ENCODE peak calls at places on chromosomes 11 and 22, in six cellular contexts. Q is IMR-90, M is H9, W is neuronal stem cell, D is trophoblast cell, Y is H1. R is an unnamed sample.

GRCh38 chr11:133964946-133965632 is 8.3 kb upstream of the IGSF9B start:
- DNase-seq in Q (no peak), M (no peak), W (no peak), D (no peak), Y (no peak), R (no peak)

GRCh38 chr11:115217726-115218311 is 286.4 kb downstream of the CADM1 start:
- DNase-seq in Q (no peak), M (no peak), W (no peak), D (no peak), Y (no peak), R (no peak)

GRCh38 chr11:1150769-1151365 is 6.9 kb upstream of the MUC5AC start:
- DNase-seq in Q (peak; percentile 67), M (no peak), W (no peak), D (no peak), Y (no peak), R (no peak)

GRCh38 chr11:2586793-2587131 is 113.0 kb downstream of the KCNQ1OT1 start:
- DNase-seq in Q (no peak), M (peak; percentile 17), W (no peak), D (no peak), Y (no peak), R (no peak)

GRCh38 chr22:28369849-28370248 is 309.8 kb downstream of the TTC28 start:
- DNase-seq in Q (no peak), M (no peak), W (no peak), D (no peak), Y (no peak), R (no peak)

GRCh38 chr22:47626428-47627390 is 864.3 kb downstream of the TBC1D22A start:
- DNase-seq in Q (no peak), M (no peak), W (no peak), D (no peak), Y (no peak), R (no peak)

GRCh38 chr11:68329993-68330699 is 17.8 kb downstream of the LRP5 start:
- DNase-seq in Q (peak; percentile 53), M (no peak), W (no peak), D (peak; percentile 18), Y (no peak), R (no peak)

GRCh38 chr11:62394825-62395538 is 23.9 kb upstream of the SCGB1A1 start:
- DNase-seq in Q (peak; percentile 80), M (peak; percentile 83), W (peak; percentile 78), D (peak; percentile 27), Y (no peak), R (peak; percentile 86)

GRCh38 chr11:75938543-75938942 is 123.5 kb downstream of the UVRAG start:
- DNase-seq in Q (peak; percentile 45), M (no peak), W (no peak), D (no peak), Y (no peak), R (peak; percentile 53)

GRCh38 chr22:36965716-36966115 is 52.3 kb downstream of the CSF2RB start:
- DNase-seq in Q (no peak), M (no peak), W (no peak), D (no peak), Y (no peak), R (no peak)

GRCh38 chr11:134026655-134027343 is 42.1 kb upstream of the JAM3 start:
- DNase-seq in Q (no peak), M (peak; percentile 76), W (peak; percentile 70), D (no peak), Y (no peak), R (no peak)

GRCh38 chr22:49301398-49302149 is 526.1 kb downstream of the BRD1 start:
- DNase-seq in Q (no peak), M (peak; percentile 27), W (no peak), D (no peak), Y (no peak), R (no peak)

GRCh38 chr22:31102441-31103081 is 4.8 kb downstream of the SELENOM start:
- DNase-seq in Q (peak; percentile 98), M (no peak), W (no peak), D (peak; percentile 93), Y (no peak), R (peak; percentile 99)

GRCh38 chr11:73028621-73029020 is 113.5 kb downstream of the FCHSD2 start:
- DNase-seq in Q (no peak), M (no peak), W (no peak), D (peak; percentile 16), Y (no peak), R (no peak)

GRCh38 chr11:61851128-61851899 is 23.2 kb downstream of the FADS2 start:
- DNase-seq in Q (no peak), M (no peak), W (no peak), D (no peak), Y (no peak), R (no peak)

GRCh38 chr11:75492181-75492820 is 33.4 kb downstream of the GDPD5 start:
- DNase-seq in Q (peak; percentile 20), M (peak; percentile 75), W (no peak), D (no peak), Y (peak; percentile 21), R (no peak)

GRCh38 chr11:110903378-110903777 is 191.1 kb upstream of the ARHGAP20 start:
- DNase-seq in Q (no peak), M (no peak), W (no peak), D (no peak), Y (no peak), R (no peak)

GRCh38 chr11:110903830-110904229 is 191.6 kb upstream of the ARHGAP20 start:
- DNase-seq in Q (peak; percentile 75), M (no peak), W (no peak), D (no peak), Y (no peak), R (peak; percentile 6)

GRCh38 chr11:110900426-110900825 is 188.2 kb upstream of the ARHGAP20 start:
- DNase-seq in Q (no peak), M (no peak), W (no peak), D (no peak), Y (no peak), R (no peak)

GRCh38 chr11:110897035-110897434 is 184.8 kb upstream of the ARHGAP20 start:
- DNase-seq in Q (peak; percentile 80), M (no peak), W (no peak), D (no peak), Y (no peak), R (no peak)

DNA sequence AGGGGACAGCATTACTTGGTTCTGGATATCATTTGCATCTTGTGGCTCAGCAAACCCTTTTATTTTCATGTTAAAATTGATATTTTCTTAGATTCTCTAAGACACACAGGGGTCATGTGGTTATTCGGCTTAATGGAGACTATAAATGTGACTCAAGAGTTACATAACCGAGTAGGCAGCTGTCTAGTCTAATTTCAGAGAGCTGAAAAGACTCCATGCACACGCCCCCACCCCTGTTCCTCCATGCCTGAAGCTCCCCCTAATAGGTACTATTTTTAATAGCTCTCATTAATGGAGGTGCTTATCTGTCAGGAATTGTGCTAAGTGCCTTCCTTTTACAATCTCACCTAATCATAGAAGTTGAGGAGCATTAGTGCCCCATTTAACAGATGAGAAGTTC is 189.2 kb upstream of the ARHGAP20 start:
- DNase-seq in Q (no peak), M (no peak), W (no peak), D (no peak), Y (no peak), R (no peak)
- H3K18ac ChIP-seq in Q (no peak overlapping the region), M (no peak overlapping the region), W (no peak overlapping the region), D (no peak overlapping the region), Y (no peak overlapping the region), R (no peak overlapping the region)

DNA sequence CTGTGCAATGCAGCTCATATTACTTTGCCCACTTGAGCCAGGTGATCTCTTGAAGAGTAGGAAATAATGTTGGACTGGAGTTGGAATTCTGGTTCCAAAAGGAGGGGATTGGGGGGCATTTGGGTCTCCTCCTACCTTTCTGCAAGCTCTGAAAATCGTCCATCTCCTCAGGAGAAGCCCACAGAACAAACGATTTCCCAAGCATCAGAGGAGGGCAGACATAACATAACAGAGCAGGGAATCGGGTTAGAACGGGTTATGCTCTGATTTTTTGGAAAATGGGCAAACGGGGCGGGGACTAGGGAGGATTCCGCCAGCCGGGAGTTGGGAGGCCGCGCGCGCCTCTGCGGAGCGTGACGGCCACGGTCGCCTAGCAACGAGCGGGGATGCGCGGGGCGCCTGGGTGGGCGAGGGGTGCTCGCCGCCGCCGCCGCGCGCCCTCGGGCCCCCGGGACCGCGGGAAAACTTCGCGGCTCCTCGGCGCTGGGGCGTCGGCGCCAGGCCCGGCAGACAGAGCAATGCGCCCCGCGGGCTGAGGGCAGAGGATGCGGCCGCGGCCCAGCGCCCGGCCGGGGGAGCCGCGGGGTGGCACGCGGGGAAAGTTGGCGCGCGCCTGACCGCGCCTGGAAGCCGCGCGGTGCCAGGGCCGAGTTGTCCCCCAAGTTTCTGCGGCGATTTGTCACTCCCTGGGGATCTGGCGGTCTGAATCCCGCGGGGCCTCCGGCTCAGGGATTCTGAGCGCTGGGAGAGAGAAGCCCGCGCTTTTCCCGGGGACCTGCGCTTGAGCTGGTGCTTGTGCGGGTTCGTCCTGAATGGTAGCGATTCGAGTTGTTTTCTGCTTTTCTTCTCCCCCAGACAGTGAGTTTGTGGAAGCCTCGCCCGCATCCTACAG is 27.8 kb upstream of the AMOTL1 start:
- DNase-seq in Q (no peak), M (peak; percentile 42), W (peak; percentile 54), D (no peak), Y (no peak), R (peak; percentile 32)
- H2AFZ ChIP-seq in Q (peak overlapping the region; percentile 94), M (no peak overlapping the region), W (peak overlapping the region; percentile 89), D (peak overlapping the region; percentile 66), Y (peak overlapping the region; percentile 88), R (peak overlapping the region; percentile 47)

GRCh38 chr11:90220391-90220790 is 2.5 kb downstream of the CHORDC1 start:
- DNase-seq in Q (peak; percentile 72), M (no peak), W (no peak), D (no peak), Y (no peak), R (peak; percentile 41)

GRCh38 chr11:90223248-90223585 is 368 bp upstream of the CHORDC1 start:
- DNase-seq in Q (no peak), M (no peak), W (no peak), D (no peak), Y (no peak), R (no peak)

GRCh38 chr11:90222152-90222458 is 744 bp downstream of the CHORDC1 start:
- DNase-seq in Q (no peak), M (no peak), W (no peak), D (no peak), Y (no peak), R (no peak)

GRCh38 chr11:90219438-90219837 is 3.4 kb downstream of the CHORDC1 start:
- DNase-seq in Q (no peak), M (no peak), W (no peak), D (no peak), Y (no peak), R (no peak)

GRCh38 chr11:90222459-90223247 is at the start of gene CHORDC1:
- DNase-seq in Q (peak; percentile 75), M (peak; percentile 90), W (peak; percentile 67), D (peak; percentile 78), Y (peak; percentile 60), R (peak; percentile 89)
- H4K8ac ChIP-seq in Q (peak within 1 kb of the TSS; percentile 72), M (no peak within 1 kb of the TSS), W (peak within 1 kb of the TSS; percentile 53), D (peak within 1 kb of the TSS; percentile 86), Y (peak within 1 kb of the TSS; percentile 83), R (peak within 1 kb of the TSS; percentile 96)

DNA sequence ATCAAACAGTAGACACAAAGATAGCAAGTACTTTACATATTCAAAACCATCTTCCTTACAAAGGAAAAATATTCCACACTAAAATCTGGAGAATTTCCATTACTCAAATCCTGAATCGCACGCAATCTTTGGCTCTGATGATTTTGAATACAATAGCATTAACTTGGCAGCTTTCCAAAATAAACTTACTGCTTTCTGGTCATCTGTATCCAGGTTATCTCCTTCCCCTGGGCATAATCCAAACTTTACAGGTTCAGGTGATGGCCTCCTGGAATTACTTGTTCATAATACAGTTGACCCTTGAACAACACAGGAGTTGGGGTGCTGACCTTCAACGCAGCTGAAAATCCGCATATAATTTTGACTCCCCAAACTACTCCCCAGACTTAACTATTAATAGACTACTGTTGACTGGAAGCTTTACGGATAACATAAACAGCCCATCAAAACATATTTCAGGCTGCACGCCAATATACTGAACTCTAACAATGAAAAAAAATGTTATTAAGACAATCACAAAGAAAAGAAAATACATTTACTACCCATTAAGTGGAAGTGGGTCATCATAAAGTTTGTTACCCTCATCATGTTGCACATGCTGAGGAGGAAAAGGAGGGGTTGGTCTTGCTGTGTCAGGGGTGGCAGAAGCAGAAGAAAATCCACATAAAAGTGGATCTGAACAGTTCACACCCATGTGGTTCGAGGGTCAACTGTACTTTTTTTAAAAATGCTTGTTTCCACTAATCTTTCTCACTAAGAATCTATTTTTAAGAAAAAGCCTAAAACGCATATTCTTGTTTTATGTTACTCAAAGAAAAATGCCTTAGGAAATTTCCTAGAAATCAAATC is 6.5 kb downstream of the MTMR2 start:
- DNase-seq in Q (peak; percentile 30), M (no peak), W (no peak), D (no peak), Y (no peak), R (no peak)
- H3K18ac ChIP-seq in Q (no peak overlapping the region), M (no peak overlapping the region), W (no peak overlapping the region), D (no peak overlapping the region), Y (no peak overlapping the region), R (no peak overlapping the region)

R was measured in mesenchymal stem cell.